ENCODE peak calls at places on chromosome 20, in nine cellular contexts. L is fibroblast of mammary gland, M is right cardiac atrium, T is heart right ventricle, N is IMR-90, W is kidney epithelial cell, A is uterus, Z is astrocyte of the cerebellum, I is HFF-Myc. R is an unnamed sample.

GRCh38 chr20:20207291-20207690 is 155.0 kb downstream of the CFAP61 start:
- DNase-seq in L (no peak), M (no peak), T (no peak), N (no peak), W (no peak), A (no peak), Z (no peak), I (no peak), R (no peak)

GRCh38 chr20:32460231-32460630 is 102.1 kb downstream of the ASXL1 start:
- DNase-seq in L (no peak), M (no peak), T (no peak), N (no peak), W (no peak), A (no peak), Z (no peak), I (no peak), R (no peak)

GRCh38 chr20:41534170-41534569 is 84.0 kb downstream of the CHD6 start:
- DNase-seq in L (no peak), M (no peak), T (no peak), N (no peak), W (no peak), A (no peak), Z (no peak), I (no peak), R (no peak)

GRCh38 chr20:36646678-36647077 is 682 bp upstream of the SLA2 start:
- DNase-seq in L (no peak), M (no peak), T (no peak), N (no peak), W (no peak), A (no peak), Z (no peak), I (no peak), R (no peak)

GRCh38 chr20:38751360-38751976 is 3.2 kb downstream of the ACTR5 start:
- DNase-seq in L (peak), M (no peak), T (no peak), N (peak), W (no peak), A (no peak), Z (peak), I (no peak), R (no peak)

GRCh38 chr20:53032021-53033001 is 60.2 kb downstream of the TSHZ2 start:
- DNase-seq in L (peak), M (no peak), T (no peak), N (peak), W (peak), A (peak), Z (no peak), I (no peak), R (no peak)

GRCh38 chr20:1405801-1406200 is 12.9 kb upstream of the FKBP1A start:
- DNase-seq in L (no peak), M (no peak), T (no peak), N (no peak), W (no peak), A (no peak), Z (no peak), I (no peak), R (no peak)

GRCh38 chr20:11890331-11891080 is 27.2 kb upstream of the BTBD3 start:
- DNase-seq in L (peak), M (peak), T (peak), N (peak), W (peak), A (peak), Z (peak), I (peak), R (peak)

GRCh38 chr20:23156842-23157423 is 70.8 kb upstream of the CD93 start:
- DNase-seq in L (no peak), M (no peak), T (no peak), N (no peak), W (no peak), A (no peak), Z (no peak), I (no peak), R (no peak)

GRCh38 chr20:63284981-63285524 is 7.9 kb upstream of the COL20A1 start:
- DNase-seq in L (no peak), M (peak), T (peak), N (no peak), W (no peak), A (no peak), Z (no peak), I (no peak), R (no peak)

GRCh38 chr20:63284083-63284440 is 8.9 kb upstream of the COL20A1 start:
- DNase-seq in L (no peak), M (no peak), T (peak), N (no peak), W (no peak), A (no peak), Z (no peak), I (no peak), R (no peak)

GRCh38 chr20:63285636-63286615 is 7.1 kb upstream of the COL20A1 start:
- DNase-seq in L (no peak), M (peak), T (peak), N (no peak), W (no peak), A (no peak), Z (no peak), I (no peak), R (no peak)

GRCh38 chr20:63283397-63284082 is 9.4 kb upstream of the COL20A1 start:
- DNase-seq in L (no peak), M (peak), T (peak), N (no peak), W (no peak), A (no peak), Z (no peak), I (no peak), R (no peak)

GRCh38 chr20:63284544-63284949 is 8.4 kb upstream of the COL20A1 start:
- DNase-seq in L (no peak), M (peak), T (no peak), N (no peak), W (no peak), A (no peak), Z (no peak), I (no peak), R (no peak)
- H3K4me3 ChIP-seq in L (no peak), M (no peak), T (no peak), N (no peak), W (no peak), A (no peak), Z (no peak), I (no peak), R (no peak)

GRCh38 chr20:49215232-49215631 is 4.0 kb upstream of the DDX27 start:
- DNase-seq in L (no peak), M (no peak), T (no peak), N (no peak), W (no peak), A (no peak), Z (no peak), I (no peak), R (no peak)

GRCh38 chr20:49214546-49214945 is 4.7 kb upstream of the DDX27 start:
- DNase-seq in L (peak), M (no peak), T (no peak), N (no peak), W (no peak), A (no peak), Z (no peak), I (no peak), R (no peak)

GRCh38 chr20:49219091-49219923 is at the start of gene DDX27:
- DNase-seq in L (peak), M (peak), T (peak), N (peak), W (peak), A (peak), Z (peak), I (peak), R (peak)

GRCh38 chr20:49216991-49217578 is 2.1 kb upstream of the DDX27 start:
- DNase-seq in L (peak), M (peak), T (peak), N (peak), W (peak), A (peak), Z (peak), I (peak), R (peak)

DNA sequence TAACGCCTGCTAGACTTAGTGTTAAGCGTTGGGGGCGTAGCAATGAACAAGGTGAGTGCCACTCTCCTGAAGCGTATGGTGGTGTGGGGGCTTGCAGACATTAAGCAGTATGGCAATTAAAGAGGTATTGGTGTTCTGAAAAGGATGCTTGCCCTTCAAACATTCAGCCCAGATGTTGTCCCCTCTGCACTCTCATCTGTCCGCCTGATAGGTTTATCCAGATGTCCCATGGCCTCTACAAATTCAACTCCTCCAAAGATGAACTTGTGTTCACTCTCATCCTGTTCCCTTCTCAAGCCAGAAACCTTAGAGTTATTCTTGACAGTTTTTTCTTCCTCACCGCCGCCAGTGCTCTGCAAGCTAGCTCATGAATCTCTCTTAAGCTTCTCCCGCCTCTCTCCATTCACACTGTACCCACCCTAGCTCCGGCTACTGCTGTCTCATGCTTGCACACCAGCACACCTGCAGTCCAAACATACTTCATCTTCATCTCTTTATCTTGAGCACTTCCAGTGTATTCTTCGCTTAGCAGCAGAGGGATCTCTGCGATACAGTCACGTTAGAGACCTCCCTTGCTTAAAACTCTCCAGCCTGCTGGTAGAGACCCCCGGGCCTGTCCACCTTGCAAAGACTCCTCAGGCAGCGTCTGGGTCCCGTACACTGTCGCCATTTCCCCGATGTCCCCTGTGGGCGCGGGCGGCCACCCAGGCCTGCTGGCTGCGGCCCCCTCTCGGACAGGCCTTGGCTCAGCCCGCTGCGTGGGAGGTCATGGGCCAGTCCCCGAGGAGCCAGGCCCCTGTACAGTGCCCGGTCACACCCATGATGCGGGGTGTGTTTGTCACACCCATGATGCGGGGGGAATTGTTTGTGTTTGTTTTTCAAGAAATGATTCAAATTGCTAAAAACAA is 962 bp downstream of the DDX27 start:
- DNase-seq in L (no peak), M (peak), T (peak), N (no peak), W (no peak), A (peak), Z (no peak), I (no peak), R (no peak)
- H3K4me3 ChIP-seq in L (peak), M (peak), T (peak), N (peak), W (peak), A (peak), Z (peak), I (peak), R (peak)

GRCh38 chr20:45821942-45822341 is 5.2 kb downstream of the TNNC2 start:
- DNase-seq in L (no peak), M (no peak), T (no peak), N (no peak), W (no peak), A (no peak), Z (no peak), I (no peak), R (no peak)

GRCh38 chr20:45826381-45827019 is 612 bp downstream of the TNNC2 start:
- DNase-seq in L (peak), M (peak), T (peak), N (peak), W (no peak), A (peak), Z (no peak), I (no peak), R (no peak)

GRCh38 chr20:45827030-45827652 is at the start of gene TNNC2:
- DNase-seq in L (no peak), M (no peak), T (no peak), N (no peak), W (no peak), A (no peak), Z (no peak), I (no peak), R (no peak)

GRCh38 chr20:45822863-45823262 is 4.2 kb downstream of the TNNC2 start:
- DNase-seq in L (no peak), M (peak), T (no peak), N (peak), W (no peak), A (no peak), Z (no peak), I (no peak), R (no peak)

DNA sequence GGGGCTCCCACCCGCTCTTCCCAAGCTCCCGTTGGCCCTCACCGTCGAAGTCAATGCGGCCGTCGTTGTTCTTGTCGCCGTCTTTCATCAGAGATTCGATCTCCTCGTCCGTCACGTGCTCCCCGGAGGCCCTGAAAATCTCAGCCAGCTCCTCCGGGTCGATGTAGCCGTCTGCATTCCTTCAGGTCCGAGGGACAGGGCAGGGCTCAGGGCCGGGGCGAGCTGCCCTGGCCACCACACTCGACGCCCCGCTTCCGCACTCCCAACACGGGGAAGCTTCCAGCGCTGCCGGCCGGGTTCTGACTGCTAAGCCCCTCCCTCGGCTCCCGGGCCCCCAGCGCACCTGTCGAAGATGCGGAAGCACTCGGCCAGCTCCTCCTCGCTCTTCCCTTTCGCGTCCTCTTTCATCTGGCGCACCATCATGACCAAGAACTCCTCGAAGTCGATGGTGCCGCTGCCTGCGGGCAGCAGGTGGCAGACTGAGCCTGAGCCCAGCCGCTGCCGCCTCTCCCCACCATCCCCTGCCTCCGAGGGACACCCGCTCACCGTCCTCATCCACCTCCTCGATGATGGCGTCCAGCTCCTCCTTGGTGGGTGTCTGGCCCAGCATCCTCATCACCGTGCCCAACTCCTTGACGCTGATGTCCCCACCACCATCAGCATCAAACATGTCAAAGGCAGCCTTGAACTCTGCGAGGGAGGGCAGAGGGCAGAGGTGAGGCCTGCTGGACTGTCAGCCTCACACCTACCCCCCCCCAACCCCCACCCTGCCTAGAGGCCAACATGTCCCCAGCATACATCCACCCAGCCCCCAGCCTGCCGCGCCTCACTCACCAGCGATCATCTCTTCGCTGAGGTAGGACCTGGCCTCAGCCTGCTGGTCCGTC is 2.9 kb downstream of the TNNC2 start:
- DNase-seq in L (peak), M (peak), T (peak), N (no peak), W (no peak), A (peak), Z (no peak), I (no peak), R (peak)
- H3K4me3 ChIP-seq in L (no peak), M (no peak), T (peak), N (no peak), W (no peak), A (peak), Z (no peak), I (no peak), R (no peak)

GRCh38 chr20:2983508-2983907 is 59.9 kb upstream of the GNRH2 start:
- DNase-seq in L (no peak), M (no peak), T (no peak), N (no peak), W (no peak), A (no peak), Z (no peak), I (no peak), R (no peak)
- H3K4me3 ChIP-seq in L (no peak), M (no peak), T (no peak), N (no peak), W (no peak), A (no peak), Z (no peak), I (no peak), R (no peak)

GRCh38 chr20:3541887-3542721 is 71.3 kb downstream of the ATRN start:
- DNase-seq in L (no peak), M (no peak), T (no peak), N (no peak), W (no peak), A (no peak), Z (no peak), I (no peak), R (no peak)

GRCh38 chr20:3550857-3551256 is 80.0 kb downstream of the ATRN start:
- DNase-seq in L (no peak), M (no peak), T (no peak), N (no peak), W (no peak), A (no peak), Z (no peak), I (no peak), R (no peak)

GRCh38 chr20:3547906-3548305 is 77.1 kb downstream of the ATRN start:
- DNase-seq in L (no peak), M (no peak), T (no peak), N (no peak), W (no peak), A (no peak), Z (no peak), I (no peak), R (no peak)

GRCh38 chr20:3543901-3544507 is 73.2 kb downstream of the ATRN start:
- DNase-seq in L (no peak), M (no peak), T (no peak), N (peak), W (peak), A (no peak), Z (peak), I (no peak), R (no peak)

DNA sequence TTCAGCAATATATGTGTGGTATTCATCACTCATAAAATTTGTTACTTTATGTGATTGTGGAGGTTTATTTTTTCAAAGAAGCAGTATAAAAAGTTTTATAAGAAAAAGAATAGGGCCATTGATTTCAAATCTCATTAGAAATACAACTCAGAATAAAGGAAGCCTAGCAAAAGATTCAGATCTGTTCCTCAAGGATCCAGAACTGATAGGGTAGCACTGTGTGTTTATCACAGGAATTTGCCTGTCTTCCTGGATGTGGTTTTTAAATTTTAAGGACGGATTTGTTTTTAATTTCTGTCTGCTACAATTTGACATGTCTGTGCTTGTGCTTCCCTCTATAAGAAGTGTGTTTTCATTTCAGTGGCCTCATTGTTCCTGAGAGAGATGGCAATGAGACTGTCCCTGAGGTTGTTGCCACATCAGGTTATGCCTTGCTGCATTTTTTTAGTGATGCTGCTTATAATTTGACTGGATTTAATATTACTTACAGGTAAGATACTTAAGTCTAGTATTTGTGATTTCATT is 74.6 kb downstream of the ATRN start:
- DNase-seq in L (no peak), M (no peak), T (no peak), N (no peak), W (no peak), A (no peak), Z (no peak), I (no peak), R (no peak)
- H3K4me3 ChIP-seq in L (no peak), M (no peak), T (no peak), N (no peak), W (no peak), A (no peak), Z (no peak), I (no peak), R (no peak)

GRCh38 chr20:47533518-47534062 is 31.9 kb downstream of the NCOA3 start:
- DNase-seq in L (no peak), M (no peak), T (no peak), N (no peak), W (no peak), A (no peak), Z (no peak), I (no peak), R (no peak)

GRCh38 chr20:47532002-47532401 is 30.3 kb downstream of the NCOA3 start:
- DNase-seq in L (no peak), M (no peak), T (no peak), N (no peak), W (no peak), A (no peak), Z (no peak), I (no peak), R (no peak)

GRCh38 chr20:47529840-47530239 is 28.2 kb downstream of the NCOA3 start:
- DNase-seq in L (peak), M (no peak), T (no peak), N (peak), W (no peak), A (no peak), Z (no peak), I (no peak), R (no peak)

GRCh38 chr20:47534405-47534804 is 32.7 kb downstream of the NCOA3 start:
- DNase-seq in L (no peak), M (no peak), T (no peak), N (no peak), W (no peak), A (no peak), Z (no peak), I (no peak), R (no peak)

DNA sequence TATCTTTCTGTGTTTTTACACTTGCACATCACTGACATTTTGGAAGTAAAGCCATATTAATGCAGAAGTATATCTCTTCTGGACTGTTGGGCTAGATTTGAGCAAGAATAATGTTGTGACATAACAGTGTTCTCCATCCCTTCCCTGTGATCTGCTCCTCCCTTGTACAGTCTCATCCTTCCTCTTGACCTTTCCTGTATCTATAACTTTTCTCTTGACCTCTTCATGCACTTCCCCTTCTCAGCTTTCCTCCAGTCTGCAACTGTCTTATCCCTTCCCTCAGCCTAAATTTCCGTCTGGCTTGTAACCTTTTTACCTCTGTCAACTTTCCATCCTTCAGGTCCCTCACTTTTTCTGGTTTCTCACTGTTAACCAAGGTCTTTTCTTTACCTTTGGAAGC is 29.8 kb downstream of the NCOA3 start:
- DNase-seq in L (no peak), M (no peak), T (no peak), N (no peak), W (no peak), A (no peak), Z (no peak), I (no peak), R (no peak)
- H3K4me3 ChIP-seq in L (no peak), M (no peak), T (no peak), N (no peak), W (no peak), A (no peak), Z (no peak), I (no peak), R (no peak)